ENCODE peak calls at places on chromosomes 4 and X, in five cellular contexts. J, V, G, Z and X are unnamed samples.

GRCh38 chr4:185782523-185782922 is 29.5 kb downstream of the SORBS2 start:
- DNase-seq in J (no peak), V (no peak), Z (peak), G (peak), X (no peak)

GRCh38 chr4:123980736-123981285 is 584.2 kb downstream of the SPRY1 start:
- DNase-seq in J (no peak), V (no peak), G (no peak), Z (peak), X (no peak)

GRCh38 chr4:153114771-153115321 is 89.4 kb upstream of the TRIM2 start:
- DNase-seq in J (no peak), G (peak), V (no peak), Z (peak), X (no peak)

GRCh38 chr4:187666634-187667033 is 328.9 kb upstream of the ZFP42 start:
- DNase-seq in G (no peak), V (no peak), J (no peak), Z (peak), X (no peak)

GRCh38 chr4:101205878-101206277 is 141.4 kb downstream of the PPP3CA start:
- DNase-seq in J (peak), Z (peak), V (no peak), G (peak), X (no peak)

GRCh38 chr4:19309365-19309764 is 942.3 kb upstream of the SLIT2 start:
- DNase-seq in V (no peak), J (no peak), G (peak), Z (peak), X (no peak)

GRCh38 chr4:145012841-145013240 is 85.2 kb downstream of the ANAPC10 start:
- DNase-seq in V (no peak), J (no peak), G (peak), Z (peak), X (no peak)

GRCh38 chr4:62006108-62006507 is 806.0 kb downstream of the ADGRL3 start:
- DNase-seq in Z (no peak), V (no peak), J (no peak), G (no peak), X (no peak)

GRCh38 chrX:68940601-68941000 is 111.8 kb downstream of the EFNB1 start:
- DNase-seq in V (no peak), Z (no peak), G (no peak), J (no peak), X (peak)

GRCh38 chrX:119427024-119427794 is 28.1 kb downstream of the SLC25A43 start:
- DNase-seq in V (no peak), Z (peak), J (peak), G (peak), X (no peak)

GRCh38 chrX:107628662-107629532 is 587 bp downstream of the PRPS1 start:
- DNase-seq in Z (peak), G (peak), J (peak), V (peak), X (peak)

GRCh38 chrX:10794203-10794630 is 173.8 kb upstream of the MID1 start:
- DNase-seq in Z (no peak), V (no peak), G (no peak), J (no peak), X (no peak)

GRCh38 chr4:151356510-151356909 is 31.1 kb upstream of the SH3D19 start:
- DNase-seq in Z (peak), G (peak), V (no peak), J (no peak), X (no peak)

GRCh38 chrX:100411802-100412333 is 1.8 kb upstream of the PCDH19 start:
- DNase-seq in Z (no peak), V (no peak), G (no peak), J (no peak), X (peak)

GRCh38 chrX:103831803-103832544 is at the start of gene RAB9B:
- DNase-seq in V (peak), J (peak), Z (no peak), G (peak), X (peak)

GRCh38 chr4:148053298-148054003 is 321.6 kb downstream of the ARHGAP10 start:
- DNase-seq in J (no peak), Z (no peak), G (peak), V (no peak), X (no peak)

GRCh38 chrX:9429767-9430166 is 35.1 kb upstream of the TBL1X start:
- DNase-seq in Z (no peak), V (no peak), J (no peak), G (no peak), X (no peak)

GRCh38 chr4:2828758-2829181 is 14.9 kb upstream of the ADD1 start:
- DNase-seq in V (no peak), G (no peak), Z (no peak), J (no peak), X (no peak)

GRCh38 chrX:106467422-106467821 is 144.4 kb upstream of the RADX start:
- DNase-seq in Z (no peak), J (no peak), G (no peak), V (no peak), X (peak)

GRCh38 chr4:100933628-100934027 is 413.7 kb downstream of the PPP3CA start:
- DNase-seq in Z (peak), G (no peak), J (no peak), V (no peak), X (no peak)

GRCh38 chr4:7134737-7135388 is 57.5 kb upstream of the SORCS2 start:
- DNase-seq in G (peak), Z (peak), J (no peak), V (no peak), X (no peak)

GRCh38 chr4:684611-685010 is 4.3 kb downstream of the SLC49A3 start:
- DNase-seq in G (no peak), V (no peak), Z (no peak), J (peak), X (no peak)

GRCh38 chr4:73976716-73977115 is 5.1 kb downstream of the PF4 start:
- DNase-seq in V (no peak), G (no peak), J (no peak), Z (peak), X (no peak)

GRCh38 chr4:57074753-57075152 is 35.4 kb downstream of the IGFBP7 start:
- DNase-seq in J (no peak), V (no peak), Z (peak), G (peak), X (no peak)

GRCh38 chr4:120922390-120923200 is at the start of gene PRDM5:
- DNase-seq in V (peak), J (peak), Z (peak), G (peak), X (peak)

GRCh38 chr4:18291313-18291712 is 269.8 kb upstream of the LCORL start:
- DNase-seq in J (no peak), G (no peak), V (no peak), Z (no peak), X (peak)

GRCh38 chrX:1661048-1661921 is 46.4 kb downstream of the ASMT start:
- DNase-seq in J (peak), G (no peak), Z (no peak), V (peak), X (peak)

GRCh38 chr4:3361406-3361805 is 68.6 kb downstream of the RGS12 start:
- DNase-seq in G (no peak), V (no peak), Z (no peak), J (no peak), X (no peak)

GRCh38 chr4:186201535-186202230 is 10.3 kb downstream of the CYP4V2 start:
- DNase-seq in Z (peak), G (peak), J (peak), V (peak), X (peak)

GRCh38 chr4:87525636-87526035 is 3.5 kb downstream of the SPARCL1 start:
- DNase-seq in Z (peak), J (no peak), V (no peak), G (no peak), X (no peak)

GRCh38 chrX:40290519-40290918 is 192.8 kb upstream of the BCOR start:
- DNase-seq in J (no peak), V (peak), Z (no peak), G (no peak), X (no peak)

GRCh38 chrX:106670631-106671030 is 55.9 kb upstream of the RNF128 start:
- DNase-seq in Z (peak), G (no peak), J (no peak), V (no peak), X (no peak)

GRCh38 chr4:86398187-86398586 is 38.3 kb upstream of the MAPK10 start:
- DNase-seq in G (no peak), Z (no peak), J (no peak), V (no peak), X (no peak)

GRCh38 chr4:123558865-123559264 is 162.3 kb downstream of the SPRY1 start:
- DNase-seq in G (no peak), J (no peak), Z (no peak), V (no peak), X (no peak)

GRCh38 chrX:70479970-70480659 is 35.5 kb downstream of the DLG3 start:
- DNase-seq in Z (peak), J (no peak), G (peak), V (no peak), X (no peak)

GRCh38 chr4:139887962-139888735 is 222.5 kb downstream of the MGST2 start:
- DNase-seq in G (peak), V (no peak), Z (peak), J (peak), X (peak)

GRCh38 chr4:38568768-38569167 is 95.2 kb upstream of the KLF3 start:
- DNase-seq in G (no peak), V (no peak), J (no peak), Z (no peak), X (no peak)

GRCh38 chr4:14787894-14788293 is 214.4 kb upstream of the CPEB2 start:
- DNase-seq in J (no peak), G (peak), Z (peak), V (peak), X (peak)

GRCh38 chr4:153637201-153637600 is 46.9 kb upstream of the TLR2 start:
- DNase-seq in J (no peak), G (no peak), Z (no peak), V (no peak), X (no peak)

DNA sequence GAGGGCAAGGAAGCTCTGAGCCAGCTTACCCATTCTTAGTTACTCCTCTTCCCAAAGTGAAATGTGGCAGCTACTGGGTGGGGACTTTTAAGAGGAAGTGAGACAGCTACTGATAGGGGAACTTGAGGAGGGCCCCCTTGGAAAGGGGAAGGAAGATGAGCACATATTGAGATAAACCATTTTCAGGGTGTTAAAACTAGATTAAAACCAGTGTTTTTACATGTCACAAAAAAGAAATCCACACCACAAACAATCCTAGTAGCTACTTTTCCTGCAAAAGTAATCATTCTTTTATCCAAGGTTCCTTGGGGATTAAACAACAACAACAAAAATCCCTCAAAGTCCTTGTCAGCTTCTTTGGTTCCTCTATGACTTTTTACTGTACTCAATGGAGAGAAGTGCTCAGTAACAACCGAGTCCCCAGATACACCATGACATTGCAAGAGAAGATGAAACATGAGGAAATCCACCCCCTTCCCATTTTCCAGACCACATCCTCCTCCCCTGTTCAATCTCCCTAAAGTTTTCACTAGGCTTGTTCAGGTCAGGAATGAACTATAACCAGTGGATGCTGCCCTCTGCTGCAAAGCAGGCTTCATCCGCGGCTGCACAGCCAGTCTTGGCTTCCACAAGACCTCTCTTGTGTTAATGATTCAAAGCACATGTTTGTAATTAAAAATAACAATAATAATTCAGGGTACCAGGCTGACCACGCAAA is 113.5 kb upstream of the TMEM164 start:
- DNase-seq in G (peak), Z (peak), J (no peak), V (no peak), X (no peak)
- H3K4me3 ChIP-seq in G (no peak), Z (no peak), J (no peak), V (no peak), X (no peak)

GRCh38 chrX:134002921-134003615 is 17.7 kb upstream of the GPC3 start:
- DNase-seq in Z (no peak), G (no peak), J (no peak), V (no peak), X (no peak)

GRCh38 chrX:133999013-133999705 is 13.8 kb upstream of the GPC3 start:
- DNase-seq in V (no peak), Z (no peak), J (no peak), G (no peak), X (no peak)

GRCh38 chrX:133995759-133996158 is 10.4 kb upstream of the GPC3 start:
- DNase-seq in Z (no peak), J (no peak), V (no peak), G (no peak), X (no peak)

GRCh38 chrX:134004038-134004437 is 18.6 kb upstream of the GPC3 start:
- DNase-seq in G (peak), J (no peak), V (no peak), Z (peak), X (no peak)

GRCh38 chrX:134000260-134001245 is 15.2 kb upstream of the GPC3 start:
- DNase-seq in G (no peak), Z (no peak), J (no peak), V (no peak), X (no peak)
- H3K4me3 ChIP-seq in G (no peak), Z (no peak), J (no peak), V (no peak), X (no peak)

GRCh38 chrX:112651766-112652165 is 28.0 kb downstream of the LHFPL1 start:
- DNase-seq in J (no peak), G (no peak), V (no peak), Z (peak), X (no peak)

GRCh38 chrX:112654871-112655270 is 24.9 kb downstream of the LHFPL1 start:
- DNase-seq in Z (peak), V (no peak), J (no peak), G (no peak), X (no peak)

DNA sequence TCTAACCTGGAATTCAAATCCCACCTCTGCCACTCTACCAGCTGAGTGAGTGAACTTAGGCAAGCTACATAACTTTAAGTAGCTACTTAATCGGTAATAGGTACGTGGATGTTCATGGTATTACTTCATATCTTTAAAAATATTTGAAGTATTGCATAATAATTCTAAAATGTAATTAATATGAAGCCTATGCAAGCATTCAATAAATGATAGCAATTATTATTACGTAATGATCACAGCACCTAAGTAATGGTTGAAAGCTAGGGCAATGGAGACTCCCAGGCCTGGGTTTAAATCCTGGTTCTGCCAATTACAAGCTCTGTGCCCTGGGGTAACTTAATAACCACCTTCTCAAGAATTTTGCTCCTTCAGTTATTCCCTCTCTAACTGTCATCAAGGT is 26.7 kb downstream of the LHFPL1 start:
- DNase-seq in J (no peak), G (no peak), Z (no peak), V (no peak), X (no peak)
- H3K4me3 ChIP-seq in J (no peak), G (no peak), Z (no peak), V (no peak), X (no peak)

GRCh38 chr4:157221895-157222763 is 1.6 kb downstream of the GRIA2 start:
- DNase-seq in Z (peak), V (peak), J (no peak), G (no peak), X (peak)
- H3K4me3 ChIP-seq in Z (peak), V (peak), J (no peak), G (no peak), X (peak)

DNA sequence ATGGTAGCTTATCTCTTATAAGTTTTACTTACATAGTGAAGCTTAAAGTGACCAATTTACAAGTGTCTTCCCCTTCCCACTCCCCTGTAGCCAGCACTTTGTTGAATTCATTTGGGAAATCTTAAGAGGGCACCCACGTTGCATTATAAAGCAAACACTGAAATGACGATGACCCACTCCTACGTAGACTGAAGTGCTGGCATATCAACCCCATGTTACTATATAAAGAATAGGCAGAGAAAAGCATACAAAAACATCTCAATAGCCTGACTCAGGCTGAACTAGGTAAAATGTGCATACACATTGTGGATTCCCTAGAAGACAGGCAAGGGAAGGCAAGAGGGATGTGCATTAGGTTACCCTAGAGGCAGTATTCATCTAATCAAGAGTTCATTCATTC is 313.4 kb downstream of the TENM3 start:
- DNase-seq in Z (no peak), J (no peak), G (no peak), V (no peak), X (no peak)
- H3K4me3 ChIP-seq in Z (no peak), J (no peak), G (no peak), V (no peak), X (no peak)